ENCODE peak calls at places on chromosomes 11 and 22, in six cellular contexts. X is lung, U is upper lobe of right lung, W is thyroid gland, E is heart left ventricle, V is uterus. H is an unnamed sample.

GRCh38 chr11:112962854-112963367 is 1.7 kb downstream of the NCAM1 start:
- DNase-seq in X (no peak), U (peak; percentile 65), W (peak; percentile 79), E (peak; percentile 77), V (peak; percentile 81), H (peak; percentile 67)

GRCh38 chr22:36860438-36860820 is 377 bp upstream of the NCF4 start:
- DNase-seq in X (no peak), U (peak; percentile 21), W (no peak), E (no peak), V (no peak), H (no peak)

GRCh38 chr22:37218771-37219411 is 6.6 kb upstream of the SSTR3 start:
- DNase-seq in X (no peak), U (no peak), W (no peak), E (no peak), V (no peak), H (no peak)

GRCh38 chr11:62182147-62182869 is 7.7 kb upstream of the SCGB1D1 start:
- DNase-seq in X (no peak), U (no peak), W (no peak), E (no peak), V (no peak), H (no peak)

GRCh38 chr11:22467248-22467647 is 129.1 kb downstream of the SLC17A6 start:
- DNase-seq in X (no peak), U (no peak), W (no peak), E (no peak), V (no peak), H (no peak)

GRCh38 chr11:64519541-64519940 is 71.5 kb upstream of the SLC22A12 start:
- DNase-seq in X (no peak), U (peak; percentile 56), W (no peak), E (no peak), V (no peak), H (no peak)

GRCh38 chr11:62433553-62434301 is 14.9 kb downstream of the SCGB1A1 start:
- DNase-seq in X (no peak), U (no peak), W (no peak), E (no peak), V (peak; percentile 73), H (no peak)

GRCh38 chr11:14413307-14414072 is 54.5 kb upstream of the RRAS2 start:
- DNase-seq in X (no peak), U (no peak), W (no peak), E (peak; percentile 46), V (peak; percentile 59), H (no peak)

GRCh38 chr11:116563028-116563712 is 209.6 kb downstream of the BUD13 start:
- DNase-seq in X (peak; percentile 70), U (peak; percentile 69), W (peak; percentile 94), E (no peak), V (no peak), H (no peak)

GRCh38 chr22:37329239-37330140 is 47.2 kb downstream of the CYTH4 start:
- DNase-seq in X (no peak), U (no peak), W (no peak), E (no peak), V (no peak), H (no peak)

GRCh38 chr11:24239016-24239720 is 257.7 kb upstream of the LUZP2 start:
- DNase-seq in X (no peak), U (no peak), W (peak; percentile 17), E (no peak), V (no peak), H (no peak)

GRCh38 chr11:115279831-115280761 is 224.1 kb downstream of the CADM1 start:
- DNase-seq in X (no peak), U (no peak), W (no peak), E (no peak), V (no peak), H (no peak)

GRCh38 chr11:102589047-102589459 is 36.1 kb downstream of the MMP20 start:
- DNase-seq in X (no peak), U (no peak), W (no peak), E (no peak), V (no peak), H (no peak)

GRCh38 chr11:133898770-133899115 is 53.4 kb upstream of the SPATA19 start:
- DNase-seq in X (no peak), U (no peak), W (no peak), E (peak; percentile 1), V (no peak), H (no peak)

GRCh38 chr22:49934891-49935557 is 16.6 kb downstream of the CRELD2 start:
- DNase-seq in X (peak; percentile 91), U (peak; percentile 95), W (peak; percentile 88), E (peak; percentile 91), V (peak; percentile 83), H (peak; percentile 92)

GRCh38 chr11:3609416-3610265 is 32.2 kb downstream of the ART5 start:
- DNase-seq in X (no peak), U (no peak), W (no peak), E (no peak), V (no peak), H (no peak)

GRCh38 chr11:2526808-2527381 is 82.1 kb downstream of the KCNQ1 start:
- DNase-seq in X (peak; percentile 50), U (peak; percentile 83), W (peak; percentile 71), E (peak; percentile 51), V (peak; percentile 21), H (peak; percentile 39)

GRCh38 chr11:67458266-67458665 is 3.1 kb downstream of the CABP4 start:
- DNase-seq in X (no peak), U (no peak), W (no peak), E (no peak), V (no peak), H (no peak)

GRCh38 chr11:403021-403760 is 9.2 kb downstream of the PKP3 start:
- DNase-seq in X (no peak), U (no peak), W (no peak), E (peak; percentile 6), V (no peak), H (no peak)

GRCh38 chr11:44726278-44727113 is at the start of gene TSPAN18:
- DNase-seq in X (no peak), U (no peak), W (peak; percentile 6), E (peak; percentile 50), V (peak; percentile 43), H (peak; percentile 53)

GRCh38 chr11:46639197-46639839 is 22.0 kb downstream of the ATG13 start:
- DNase-seq in X (no peak), U (no peak), W (no peak), E (no peak), V (no peak), H (no peak)

GRCh38 chr11:45180888-45181594 is 34.6 kb downstream of the PRDM11 start:
- DNase-seq in X (peak; percentile 61), U (peak; percentile 91), W (peak; percentile 82), E (peak; percentile 54), V (peak; percentile 77), H (peak; percentile 54)

GRCh38 chr11:65316979-65317786 is 2.5 kb downstream of the CDC42EP2 start:
- DNase-seq in X (peak; percentile 71), U (peak; percentile 70), W (peak; percentile 93), E (peak; percentile 90), V (peak; percentile 87), H (peak; percentile 91)

GRCh38 chr22:29305836-29306174 is 645 bp upstream of the GAS2L1 start:
- DNase-seq in X (no peak), U (no peak), W (peak; percentile 65), E (no peak), V (peak; percentile 46), H (no peak)

GRCh38 chr22:29306830-29307657 is 594 bp downstream of the GAS2L1 start:
- DNase-seq in X (peak; percentile 73), U (peak; percentile 91), W (peak; percentile 82), E (peak; percentile 88), V (peak; percentile 78), H (peak; percentile 89)

GRCh38 chr22:29308148-29308790 is 1.8 kb downstream of the GAS2L1 start:
- DNase-seq in X (no peak), U (no peak), W (no peak), E (no peak), V (no peak), H (peak; percentile 50)

GRCh38 chr22:29307658-29308147 is 1.3 kb downstream of the GAS2L1 start:
- DNase-seq in X (no peak), U (no peak), W (no peak), E (no peak), V (no peak), H (no peak)

GRCh38 chr22:29306175-29306829 is at the start of gene GAS2L1:
- DNase-seq in X (peak; percentile 77), U (peak; percentile 91), W (peak; percentile 78), E (peak; percentile 90), V (peak; percentile 80), H (peak; percentile 89)
- H3K27ac ChIP-seq in X (peak within 1 kb of the TSS; percentile 62), U (peak within 1 kb of the TSS; percentile 87), W (peak within 1 kb of the TSS; percentile 56), E (peak within 1 kb of the TSS; percentile 86), V (peak within 1 kb of the TSS; percentile 78), H (peak within 1 kb of the TSS; percentile 96)

DNA sequence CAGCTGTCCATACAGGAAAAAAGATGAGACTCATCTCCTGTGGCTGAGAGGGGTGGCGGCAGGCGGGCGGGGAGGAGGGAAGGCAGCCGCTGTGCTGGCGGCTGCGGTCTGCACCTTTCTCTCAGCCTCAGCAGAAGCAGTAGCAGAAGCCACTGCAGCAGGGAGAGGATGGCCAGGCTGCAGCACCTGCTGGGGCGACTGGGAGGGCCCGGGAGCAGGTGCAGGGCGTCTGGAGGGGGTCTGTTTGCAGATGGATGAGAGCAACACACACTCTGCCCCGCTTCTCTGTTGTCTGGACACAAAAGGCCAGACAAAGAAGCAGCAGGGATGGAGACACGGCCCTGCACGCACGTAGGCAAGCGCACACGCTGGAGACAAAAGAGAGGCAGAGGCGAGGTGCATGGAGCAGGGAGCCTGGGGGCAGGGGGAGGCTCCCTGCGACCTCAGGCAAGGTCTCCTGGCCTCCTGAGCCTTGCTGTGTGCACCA is 9.3 kb upstream of the MIAT start:
- DNase-seq in X (no peak), U (no peak), W (no peak), E (no peak), V (no peak), H (no peak)
- H3K4me3 ChIP-seq in X (no peak overlapping the region), U (no peak overlapping the region), W (no peak overlapping the region), E (no peak overlapping the region), V (no peak overlapping the region), H (no peak overlapping the region)

DNA sequence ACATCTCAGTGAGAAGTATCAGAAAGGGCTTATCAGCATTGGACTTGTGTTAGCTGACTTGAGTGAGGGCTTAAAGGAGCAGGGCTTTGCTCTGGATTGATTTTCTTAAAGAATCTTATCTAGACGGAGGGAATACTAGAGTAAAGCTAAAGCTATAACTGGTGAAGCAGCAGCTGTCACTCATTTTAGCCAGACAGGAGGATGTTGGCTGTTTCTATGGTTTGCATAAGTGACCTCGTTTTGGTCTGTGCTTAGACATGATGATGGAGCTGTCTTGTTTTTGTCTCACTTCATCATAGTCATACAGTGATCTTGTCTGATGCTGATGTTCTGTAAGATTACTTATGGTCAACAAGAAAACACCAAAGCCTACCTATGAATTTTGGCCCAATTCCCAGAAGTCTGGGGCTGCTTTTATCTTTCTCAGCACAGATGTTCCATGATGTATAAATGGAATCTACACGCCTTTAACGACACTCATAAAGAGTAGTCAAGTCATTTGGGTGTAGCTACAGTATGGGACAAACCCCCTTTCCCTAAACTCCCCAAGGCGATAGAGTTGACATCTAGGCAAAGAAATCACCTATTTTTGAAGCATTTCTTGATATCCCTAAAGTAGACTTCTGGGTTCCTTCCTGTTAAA is 77.5 kb upstream of the UCP3 start:
- DNase-seq in X (no peak), U (no peak), W (no peak), E (no peak), V (no peak), H (no peak)
- H3K36me3 ChIP-seq in X (peaks cover 26% of the 10 kb centered on the region), U (peaks cover 64% of the 10 kb centered on the region), W (peaks cover 14% of the 10 kb centered on the region), E (peaks cover 9% of the 10 kb centered on the region), V (no peaks in the 10 kb centered on the region), H (no peaks in the 10 kb centered on the region)

DNA sequence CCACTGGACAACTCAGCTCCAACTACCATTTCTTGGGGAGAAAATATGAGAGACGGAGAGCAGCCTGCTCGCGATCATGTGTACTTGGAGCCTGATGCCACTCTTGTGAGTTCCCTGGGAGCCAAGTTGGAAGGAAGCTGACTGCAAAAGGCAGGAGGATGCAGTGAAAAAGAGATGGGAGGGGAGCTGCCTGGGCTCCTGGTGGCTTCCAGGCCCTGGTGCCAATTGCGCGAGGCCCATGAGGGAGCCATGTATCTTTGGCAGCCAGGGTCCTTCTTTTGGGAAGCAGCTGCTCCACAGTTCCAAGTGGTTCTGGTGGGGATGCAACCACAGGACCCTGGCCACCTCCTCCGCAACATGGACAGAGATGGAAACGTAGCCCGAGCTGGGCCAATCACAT is 11.1 kb downstream of the C11orf91 start:
- DNase-seq in X (no peak), U (no peak), W (no peak), E (no peak), V (no peak), H (no peak)
- H3K27ac ChIP-seq in X (peak overlapping the region; percentile 57), U (peak overlapping the region; percentile 68), W (peak overlapping the region; percentile 55), E (peak overlapping the region; percentile 83), V (peak overlapping the region; percentile 86), H (peak overlapping the region; percentile 81)